ENCODE peak calls at places on chromosomes 6 and 20, in four cellular contexts. One of them, this sample, is unnamed. For H3K9me3, the result is how much of the 10 kb centered on the place peaks cover.

GRCh38 chr6:139256087-139256486 is 35.7 kb downstream of the TXLNB start:
- DNase-seq in sigmoid colon: no peak
- DNase-seq in colonic mucosa: no peak
- DNase-seq in ovary: no peak
- DNase-seq in this sample: no peak

GRCh38 chr6:56766806-56767178 is 124.1 kb upstream of the DST start:
- DNase-seq in ovary: no peak
- DNase-seq in sigmoid colon: no peak
- DNase-seq in colonic mucosa: no peak
- DNase-seq in this sample: no peak

GRCh38 chr6:455006-455585 is 63.5 kb downstream of the IRF4 start:
- DNase-seq in sigmoid colon: no peak
- DNase-seq in ovary: no peak
- DNase-seq in colonic mucosa: no peak
- DNase-seq in this sample: no peak

GRCh38 chr6:149884215-149884614 is 13.7 kb downstream of the RAET1E start:
- DNase-seq in sigmoid colon: no peak
- DNase-seq in ovary: peak
- DNase-seq in colonic mucosa: no peak
- DNase-seq in this sample: peak

GRCh38 chr6:14165091-14165490 is 47.5 kb downstream of the CD83 start:
- DNase-seq in colonic mucosa: no peak
- DNase-seq in sigmoid colon: no peak
- DNase-seq in ovary: no peak
- DNase-seq in this sample: no peak

GRCh38 chr6:21413428-21413827 is 180.1 kb upstream of the SOX4 start:
- DNase-seq in ovary: no peak
- DNase-seq in sigmoid colon: no peak
- DNase-seq in colonic mucosa: no peak
- DNase-seq in this sample: no peak

GRCh38 chr20:58006346-58007316 is 221.8 kb downstream of the ANKRD60 start:
- DNase-seq in sigmoid colon: no peak
- DNase-seq in ovary: no peak
- DNase-seq in colonic mucosa: no peak
- DNase-seq in this sample: no peak

GRCh38 chr6:13384966-13385365 is 56.6 kb upstream of the TBC1D7 start:
- DNase-seq in ovary: no peak
- DNase-seq in colonic mucosa: no peak
- DNase-seq in sigmoid colon: no peak
- DNase-seq in this sample: no peak

GRCh38 chr20:57654998-57655811 is 35.0 kb upstream of the ZBP1 start:
- DNase-seq in ovary: peak
- DNase-seq in sigmoid colon: no peak
- DNase-seq in colonic mucosa: peak
- DNase-seq in this sample: no peak

GRCh38 chr6:72649032-72649984 is 27.4 kb downstream of the KCNQ5 start:
- DNase-seq in ovary: no peak
- DNase-seq in sigmoid colon: no peak
- DNase-seq in colonic mucosa: no peak
- DNase-seq in this sample: peak

GRCh38 chr6:35497571-35498406 is 910 bp upstream of the TEAD3 start:
- DNase-seq in ovary: peak
- DNase-seq in colonic mucosa: peak
- DNase-seq in sigmoid colon: peak
- DNase-seq in this sample: peak

GRCh38 chr6:5112065-5112799 is 27.1 kb downstream of the PPP1R3G start:
- DNase-seq in ovary: no peak
- DNase-seq in sigmoid colon: peak
- DNase-seq in colonic mucosa: no peak
- DNase-seq in this sample: no peak

GRCh38 chr20:34240698-34241615 is at the start of gene ASIP:
- DNase-seq in colonic mucosa: no peak
- DNase-seq in ovary: no peak
- DNase-seq in sigmoid colon: no peak
- DNase-seq in this sample: no peak

GRCh38 chr6:166156942-166157341 is 10.7 kb downstream of the TBXT start:
- DNase-seq in colonic mucosa: no peak
- DNase-seq in sigmoid colon: no peak
- DNase-seq in ovary: no peak
- DNase-seq in this sample: no peak

GRCh38 chr6:38567436-38567835 is 72.3 kb downstream of the BTBD9 start:
- DNase-seq in sigmoid colon: peak
- DNase-seq in colonic mucosa: peak
- DNase-seq in ovary: peak
- DNase-seq in this sample: peak

GRCh38 chr20:23639490-23639958 is 1.8 kb upstream of the CST3 start:
- DNase-seq in sigmoid colon: no peak
- DNase-seq in ovary: no peak
- DNase-seq in colonic mucosa: peak
- DNase-seq in this sample: no peak

GRCh38 chr6:105320766-105321165 is 82.1 kb downstream of the PREP start:
- DNase-seq in sigmoid colon: no peak
- DNase-seq in colonic mucosa: no peak
- DNase-seq in ovary: no peak
- DNase-seq in this sample: no peak

GRCh38 chr6:50842446-50842845 is 23.8 kb downstream of the TFAP2B start:
- DNase-seq in ovary: no peak
- DNase-seq in sigmoid colon: no peak
- DNase-seq in colonic mucosa: no peak
- DNase-seq in this sample: no peak

DNA sequence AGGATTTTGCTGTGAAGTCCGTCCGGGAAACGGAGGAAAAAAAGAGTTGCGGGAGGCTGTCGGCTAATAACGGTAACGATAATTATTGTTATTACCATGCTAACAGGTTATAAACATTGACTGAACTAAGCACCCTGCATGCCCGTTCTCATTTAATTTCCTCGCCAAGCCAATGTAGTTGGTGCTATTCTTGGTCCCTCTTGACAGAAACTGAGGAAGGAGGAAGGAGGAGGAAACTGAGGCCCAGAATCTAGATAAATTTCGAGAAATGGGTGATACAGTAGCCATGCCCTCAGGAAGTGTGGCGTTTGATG is 417 bp downstream of the TPX2 start:
- DNase-seq in colonic mucosa: no peak
- DNase-seq in ovary: no peak
- DNase-seq in sigmoid colon: no peak
- DNase-seq in this sample: no peak
- TF ChIP-seq CTCF in colonic mucosa: no peak
- TF ChIP-seq CTCF in ovary: no peak
- TF ChIP-seq CTCF in sigmoid colon: no peak
- TF ChIP-seq CTCF in this sample: no peak

GRCh38 chr20:1335961-1336698 is 7.2 kb upstream of the SDCBP2 start:
- DNase-seq in ovary: no peak
- DNase-seq in sigmoid colon: peak
- DNase-seq in colonic mucosa: no peak
- DNase-seq in this sample: peak
- H3K27ac ChIP-seq in ovary: no peak
- H3K27ac ChIP-seq in sigmoid colon: peak
- H3K27ac ChIP-seq in colonic mucosa: no peak
- H3K27ac ChIP-seq in this sample: peak

DNA sequence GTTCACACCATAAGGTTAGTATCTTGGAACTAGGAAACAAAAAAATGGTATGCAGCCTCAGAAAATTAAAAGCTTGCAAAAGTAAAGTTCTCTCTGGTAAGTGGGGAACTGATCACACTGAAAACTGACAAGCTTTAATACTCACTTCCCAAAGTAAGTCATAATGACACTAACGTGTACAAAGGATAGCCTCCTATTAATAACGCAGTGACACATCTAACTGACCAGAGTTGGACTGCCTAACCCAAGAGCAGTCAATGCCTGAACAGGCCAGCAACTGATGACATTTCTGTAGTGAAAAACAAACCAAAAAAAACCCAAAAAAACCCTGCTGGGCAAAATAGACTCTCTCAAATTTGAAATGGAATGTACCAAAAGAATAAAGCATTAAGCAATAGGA is 30.7 kb downstream of the CHD6 start:
- DNase-seq in colonic mucosa: no peak
- DNase-seq in ovary: no peak
- DNase-seq in sigmoid colon: no peak
- DNase-seq in this sample: no peak
- H3K9me3 ChIP-seq in colonic mucosa: under half
- H3K9me3 ChIP-seq in ovary: under half
- H3K9me3 ChIP-seq in sigmoid colon: under half
- H3K9me3 ChIP-seq in this sample: under half

DNA sequence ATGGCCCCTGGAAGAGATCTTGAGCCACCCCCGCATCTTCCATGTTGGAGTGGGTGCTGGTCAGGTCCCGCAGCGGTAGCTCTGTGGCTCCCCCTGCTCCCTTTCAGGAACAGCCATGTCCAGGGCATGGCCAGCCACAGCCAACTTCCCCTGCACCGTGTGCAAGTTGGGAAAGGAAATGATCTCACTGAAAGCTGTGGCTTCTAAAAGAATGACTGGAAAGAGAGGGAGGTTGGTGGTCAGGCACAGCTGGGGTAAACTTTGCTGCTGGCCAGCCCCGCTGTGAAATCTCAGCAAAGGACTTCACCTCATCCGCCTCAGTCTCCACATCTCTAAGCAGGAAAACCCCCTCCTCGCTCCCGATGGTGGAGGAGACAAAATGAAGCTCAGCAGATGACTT is 153.6 kb upstream of the CST7 start:
- DNase-seq in colonic mucosa: no peak
- DNase-seq in sigmoid colon: no peak
- DNase-seq in ovary: no peak
- DNase-seq in this sample: no peak
- TF ChIP-seq CTCF in colonic mucosa: no peak
- TF ChIP-seq CTCF in sigmoid colon: no peak
- TF ChIP-seq CTCF in ovary: no peak
- TF ChIP-seq CTCF in this sample: no peak

GRCh38 chr6:26390504-26390903 is 7.6 kb downstream of the BTN2A2 start:
- DNase-seq in colonic mucosa: no peak
- DNase-seq in sigmoid colon: no peak
- DNase-seq in ovary: no peak
- DNase-seq in this sample: no peak

GRCh38 chr6:26387565-26387964 is 4.7 kb downstream of the BTN2A2 start:
- DNase-seq in colonic mucosa: no peak
- DNase-seq in sigmoid colon: no peak
- DNase-seq in ovary: no peak
- DNase-seq in this sample: no peak

GRCh38 chr6:26389349-26389799 is 6.5 kb downstream of the BTN2A2 start:
- DNase-seq in colonic mucosa: no peak
- DNase-seq in ovary: no peak
- DNase-seq in sigmoid colon: no peak
- DNase-seq in this sample: no peak

GRCh38 chr6:26388014-26388413 is 5.1 kb downstream of the BTN2A2 start:
- DNase-seq in colonic mucosa: no peak
- DNase-seq in ovary: no peak
- DNase-seq in sigmoid colon: no peak
- DNase-seq in this sample: no peak

DNA sequence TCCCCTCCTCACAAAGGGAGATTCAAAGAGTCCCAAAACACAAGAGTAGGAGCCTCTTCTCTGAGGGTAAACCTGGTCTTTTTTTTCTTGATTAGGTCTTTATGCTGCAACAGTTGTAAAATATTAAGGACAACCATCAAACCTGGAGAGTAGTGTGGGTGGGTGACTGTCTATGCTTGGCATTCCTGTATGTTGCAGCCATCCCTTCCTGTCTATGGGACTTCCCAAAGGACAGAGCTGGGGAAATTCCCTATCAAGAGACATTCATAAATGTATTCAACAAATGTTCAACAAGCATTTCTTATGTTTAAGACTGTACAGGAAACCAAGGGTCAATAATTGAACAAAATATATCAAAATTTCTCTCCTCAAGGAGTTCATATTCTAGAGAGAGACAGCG is 5.5 kb downstream of the BTN2A2 start:
- DNase-seq in ovary: no peak
- DNase-seq in sigmoid colon: no peak
- DNase-seq in colonic mucosa: no peak
- DNase-seq in this sample: no peak
- H3K27ac ChIP-seq in ovary: no peak
- H3K27ac ChIP-seq in sigmoid colon: no peak
- H3K27ac ChIP-seq in colonic mucosa: no peak
- H3K27ac ChIP-seq in this sample: no peak

GRCh38 chr20:62103508-62104233 is 18.6 kb upstream of the LSM14B start:
- DNase-seq in sigmoid colon: no peak
- DNase-seq in colonic mucosa: no peak
- DNase-seq in ovary: no peak
- DNase-seq in this sample: no peak

GRCh38 chr20:62101078-62101477 is 21.2 kb upstream of the LSM14B start:
- DNase-seq in ovary: no peak
- DNase-seq in sigmoid colon: no peak
- DNase-seq in colonic mucosa: no peak
- DNase-seq in this sample: no peak

GRCh38 chr20:62104791-62105345 is 17.4 kb upstream of the LSM14B start:
- DNase-seq in colonic mucosa: peak
- DNase-seq in ovary: no peak
- DNase-seq in sigmoid colon: no peak
- DNase-seq in this sample: no peak

GRCh38 chr20:62104234-62104789 is 18.0 kb upstream of the LSM14B start:
- DNase-seq in ovary: no peak
- DNase-seq in colonic mucosa: no peak
- DNase-seq in sigmoid colon: no peak
- DNase-seq in this sample: no peak

DNA sequence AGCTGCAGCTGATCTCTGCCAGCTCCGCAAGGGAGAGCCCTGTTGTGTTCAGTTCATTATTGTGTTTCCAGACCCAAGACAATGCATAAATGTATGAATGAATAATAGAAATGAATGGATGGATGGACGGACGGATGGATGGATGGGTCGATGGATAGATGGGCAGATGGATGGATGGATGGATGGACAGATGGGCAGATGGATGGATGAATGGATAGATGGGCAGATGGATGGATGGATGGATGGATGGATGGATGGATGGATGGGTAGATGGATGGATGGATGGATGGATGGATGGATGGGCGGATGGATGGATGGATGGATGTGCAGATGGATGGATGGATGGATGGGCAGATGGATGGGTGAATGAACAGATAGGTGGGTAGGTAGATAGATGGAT is 16.7 kb upstream of the LSM14B start:
- DNase-seq in colonic mucosa: no peak
- DNase-seq in sigmoid colon: no peak
- DNase-seq in ovary: no peak
- DNase-seq in this sample: no peak
- H3K9me3 ChIP-seq in colonic mucosa: under half
- H3K9me3 ChIP-seq in sigmoid colon: under half
- H3K9me3 ChIP-seq in ovary: under half
- H3K9me3 ChIP-seq in this sample: under half